ENCODE peak calls at places on chromosomes 1 and 21, in eight cellular contexts. H is H9; Q is CD4-positive, alpha-beta memory T cell; R is aorta; V is mesothelial cell of epicardium; E is T follicular helper cell; I is activated T-cell treated with anti-CD3 and anti-CD28 coated beads, Interleukin-2, amount 50 U/mL, for 72 hours; P is stimulated activated CD8-positive, alpha-beta memory T cell treated with anti-CD3 and anti-CD28 coated beads, Interleukin-15, amount 100 ng/mL, for 4 hours. L is an unnamed sample.

GRCh38 chr1:20729990-20730689 is 2.4 kb downstream of the SH2D5 start:
- DNase-seq in H (no peak), Q (no peak), R (peak; percentile 67), V (peak; percentile 26), E (no peak), I (no peak), P (no peak), L (no peak)

GRCh38 chr1:88540255-88540654 is 143.8 kb upstream of the PKN2 start:
- DNase-seq in H (no peak), Q (no peak), R (no peak), V (no peak), E (no peak), I (no peak), P (no peak), L (no peak)

GRCh38 chr1:230757856-230758704 is 10.9 kb downstream of the CAPN9 start:
- DNase-seq in H (no peak), Q (no peak), R (no peak), V (no peak), E (no peak), I (no peak), P (no peak), L (no peak)

GRCh38 chr1:20361805-20362381 is 71.2 kb downstream of the VWA5B1 start:
- DNase-seq in H (peak; percentile 86), Q (no peak), R (no peak), V (peak; percentile 72), E (no peak), I (peak; percentile 34), P (no peak), L (no peak)

GRCh38 chr1:20730690-20731056 is 1.8 kb downstream of the SH2D5 start:
- DNase-seq in H (no peak), Q (no peak), R (peak; percentile 64), V (peak; percentile 36), E (no peak), I (no peak), P (no peak), L (no peak)

GRCh38 chr1:111454859-111455641 is 5.8 kb downstream of the ATP5PB start:
- DNase-seq in H (no peak), Q (no peak), R (no peak), V (no peak), E (no peak), I (peak; percentile 64), P (no peak), L (no peak)

GRCh38 chr1:155277896-155278688 is 829 bp downstream of the HCN3 start:
- DNase-seq in H (peak; percentile 99), Q (peak; percentile 69), R (peak; percentile 90), V (peak; percentile 83), E (peak; percentile 75), I (peak; percentile 79), P (peak; percentile 53), L (peak; percentile 77)

GRCh38 chr21:42063206-42063577 is 7.9 kb upstream of the UMODL1 start:
- DNase-seq in H (no peak), Q (no peak), R (peak; percentile 49), V (no peak), E (no peak), I (peak; percentile 34), P (no peak), L (no peak)

GRCh38 chr1:235758931-235759330 is 107.8 kb downstream of the LYST start:
- DNase-seq in H (no peak), Q (no peak), R (no peak), V (no peak), E (no peak), I (no peak), P (no peak), L (no peak)

GRCh38 chr1:161730050-161730564 is 8.8 kb downstream of the FCRLB start:
- DNase-seq in H (no peak), Q (no peak), R (no peak), V (no peak), E (no peak), I (no peak), P (no peak), L (no peak)

GRCh38 chr1:172328266-172328665 is 92.2 kb upstream of the C1orf105 start:
- DNase-seq in H (no peak), Q (no peak), R (no peak), V (no peak), E (no peak), I (no peak), P (no peak), L (no peak)

GRCh38 chr21:37074195-37074510 is 1.1 kb downstream of the TTC3 start:
- DNase-seq in H (no peak), Q (no peak), R (no peak), V (no peak), E (no peak), I (no peak), P (no peak), L (no peak)

GRCh38 chr1:15525043-15525958 is 1.3 kb upstream of the CASP9 start:
- DNase-seq in H (no peak), Q (no peak), R (peak; percentile 33), V (no peak), E (no peak), I (no peak), P (no peak), L (peak; percentile 95)

GRCh38 chr1:25501235-25502058 is 42.0 kb upstream of the LDLRAP1 start:
- DNase-seq in H (peak; percentile 92), Q (no peak), R (no peak), V (no peak), E (no peak), I (peak; percentile 19), P (no peak), L (no peak)

GRCh38 chr1:195195423-195196057 is 1412.7 kb downstream of the KCNT2 start:
- DNase-seq in H (no peak), Q (peak; percentile 13), R (no peak), V (no peak), E (no peak), I (peak; percentile 25), P (no peak), L (peak; percentile 71)

GRCh38 chr1:9161963-9162362 is 33.1 kb upstream of the GPR157 start:
- DNase-seq in H (no peak), Q (no peak), R (no peak), V (no peak), E (no peak), I (no peak), P (no peak), L (no peak)

GRCh38 chr1:183198463-183198862 is 12.4 kb downstream of the LAMC2 start:
- DNase-seq in H (no peak), Q (no peak), R (no peak), V (peak; percentile 45), E (no peak), I (no peak), P (no peak), L (no peak)

GRCh38 chr1:219963432-219963831 is 35.1 kb upstream of the SLC30A10 start:
- DNase-seq in H (no peak), Q (no peak), R (no peak), V (no peak), E (no peak), I (no peak), P (no peak), L (no peak)

GRCh38 chr1:165666152-165666551 is 32.2 kb downstream of the ALDH9A1 start:
- DNase-seq in H (no peak), Q (no peak), R (no peak), V (no peak), E (no peak), I (no peak), P (no peak), L (no peak)

GRCh38 chr1:221991221-221991620 is 249.3 kb upstream of the DUSP10 start:
- DNase-seq in H (no peak), Q (no peak), R (no peak), V (no peak), E (no peak), I (no peak), P (no peak), L (no peak)

GRCh38 chr1:192538407-192539311 is 36.9 kb upstream of the RGS1 start:
- DNase-seq in H (no peak), Q (peak; percentile 65), R (no peak), V (no peak), E (peak; percentile 10), I (no peak), P (no peak), L (peak; percentile 57)

GRCh38 chr1:223102797-223103533 is 40.1 kb downstream of the TLR5 start:
- DNase-seq in H (no peak), Q (no peak), R (no peak), V (no peak), E (no peak), I (no peak), P (no peak), L (no peak)

GRCh38 chr1:43348343-43348808 is 10.4 kb upstream of the CDC20 start:
- DNase-seq in H (no peak), Q (no peak), R (no peak), V (no peak), E (no peak), I (no peak), P (no peak), L (no peak)

GRCh38 chr1:110829955-110830553 is 42.9 kb upstream of the CD53 start:
- DNase-seq in H (peak; percentile 51), Q (peak; percentile 57), R (no peak), V (no peak), E (peak; percentile 1), I (peak; percentile 25), P (no peak), L (peak; percentile 74)